ENCODE peak calls at places on chromosomes 13 and 19, in six cellular contexts. One of them, this sample, is unnamed.
A peak's percentile ranks its signal among the peaks of the same experiment; 100 is the strongest.

GRCh38 chr19:53158119-53158656 is 665 bp downstream of the ZNF347 start:
- DNase-seq in heart right ventricle: peak; percentile 47
- DNase-seq in midbrain: peak; percentile 1
- DNase-seq in T-helper 17 cell: peak; percentile 17
- DNase-seq in breast epithelium: peak; percentile 52
- DNase-seq in aorta: peak; percentile 49
- DNase-seq in this sample: no peak

GRCh38 chr19:6730153-6730804 is 7.1 kb downstream of the GPR108 start:
- DNase-seq in aorta: peak; percentile 84
- DNase-seq in breast epithelium: no peak
- DNase-seq in heart right ventricle: no peak
- DNase-seq in T-helper 17 cell: no peak
- DNase-seq in midbrain: peak; percentile 28
- DNase-seq in this sample: no peak

GRCh38 chr13:32426191-32426980 is 1.5 kb downstream of the N4BP2L1 start:
- DNase-seq in heart right ventricle: no peak
- DNase-seq in breast epithelium: no peak
- DNase-seq in aorta: no peak
- DNase-seq in midbrain: peak; percentile 35
- DNase-seq in T-helper 17 cell: no peak
- DNase-seq in this sample: no peak

GRCh38 chr19:40280608-40281221 is 4.4 kb downstream of the AKT2 start:
- DNase-seq in T-helper 17 cell: no peak
- DNase-seq in heart right ventricle: peak; percentile 40
- DNase-seq in breast epithelium: no peak
- DNase-seq in aorta: no peak
- DNase-seq in midbrain: no peak
- DNase-seq in this sample: no peak

GRCh38 chr13:29892149-29892548 is 41.7 kb upstream of the UBL3 start:
- DNase-seq in midbrain: peak; percentile 72
- DNase-seq in breast epithelium: no peak
- DNase-seq in heart right ventricle: no peak
- DNase-seq in T-helper 17 cell: no peak
- DNase-seq in aorta: no peak
- DNase-seq in this sample: no peak

GRCh38 chr19:16061943-16062342 is 14.4 kb upstream of the TPM4 start:
- DNase-seq in midbrain: no peak
- DNase-seq in T-helper 17 cell: no peak
- DNase-seq in heart right ventricle: no peak
- DNase-seq in breast epithelium: no peak
- DNase-seq in aorta: no peak
- DNase-seq in this sample: no peak

GRCh38 chr13:112721198-112722104 is 31.6 kb downstream of the ATP11A start:
- DNase-seq in midbrain: no peak
- DNase-seq in T-helper 17 cell: no peak
- DNase-seq in heart right ventricle: no peak
- DNase-seq in breast epithelium: no peak
- DNase-seq in aorta: no peak
- DNase-seq in this sample: no peak

GRCh38 chr19:38932425-38933179 is 1.9 kb downstream of the MRPS12 start:
- DNase-seq in midbrain: no peak
- DNase-seq in T-helper 17 cell: no peak
- DNase-seq in aorta: no peak
- DNase-seq in heart right ventricle: no peak
- DNase-seq in breast epithelium: no peak
- DNase-seq in this sample: no peak

GRCh38 chr13:102983496-102983895 is 82.7 kb downstream of the SLC10A2 start:
- DNase-seq in heart right ventricle: no peak
- DNase-seq in T-helper 17 cell: no peak
- DNase-seq in midbrain: no peak
- DNase-seq in breast epithelium: no peak
- DNase-seq in aorta: no peak
- DNase-seq in this sample: no peak

GRCh38 chr19:11194173-11194572 is 3.2 kb downstream of the KANK2 start:
- DNase-seq in midbrain: no peak
- DNase-seq in heart right ventricle: no peak
- DNase-seq in breast epithelium: no peak
- DNase-seq in T-helper 17 cell: no peak
- DNase-seq in aorta: no peak
- DNase-seq in this sample: no peak

GRCh38 chr19:4130635-4131438 is 6.9 kb upstream of the MAP2K2 start:
- DNase-seq in midbrain: no peak
- DNase-seq in T-helper 17 cell: no peak
- DNase-seq in breast epithelium: no peak
- DNase-seq in heart right ventricle: no peak
- DNase-seq in aorta: no peak
- DNase-seq in this sample: no peak

GRCh38 chr19:29531458-29532025 is 5.7 kb downstream of the VSTM2B start:
- DNase-seq in aorta: no peak
- DNase-seq in heart right ventricle: no peak
- DNase-seq in T-helper 17 cell: no peak
- DNase-seq in midbrain: no peak
- DNase-seq in breast epithelium: no peak
- DNase-seq in this sample: no peak

GRCh38 chr13:47903836-47904235 is 97.2 kb downstream of the SUCLA2 start:
- DNase-seq in midbrain: no peak
- DNase-seq in heart right ventricle: no peak
- DNase-seq in T-helper 17 cell: no peak
- DNase-seq in aorta: no peak
- DNase-seq in breast epithelium: no peak
- DNase-seq in this sample: no peak

GRCh38 chr19:14505488-14506239 is 9.7 kb upstream of the GIPC1 start:
- DNase-seq in midbrain: no peak
- DNase-seq in breast epithelium: peak; percentile 70
- DNase-seq in T-helper 17 cell: peak; percentile 63
- DNase-seq in aorta: peak; percentile 67
- DNase-seq in heart right ventricle: no peak
- DNase-seq in this sample: peak; percentile 37

GRCh38 chr19:990119-990571 is 6.0 kb downstream of the WDR18 start:
- DNase-seq in aorta: no peak
- DNase-seq in breast epithelium: no peak
- DNase-seq in T-helper 17 cell: no peak
- DNase-seq in midbrain: no peak
- DNase-seq in heart right ventricle: no peak
- DNase-seq in this sample: no peak

GRCh38 chr13:112324121-112324520 is 52.0 kb upstream of the SPACA7 start:
- DNase-seq in midbrain: no peak
- DNase-seq in aorta: no peak
- DNase-seq in heart right ventricle: no peak
- DNase-seq in breast epithelium: no peak
- DNase-seq in T-helper 17 cell: no peak
- DNase-seq in this sample: no peak

GRCh38 chr19:53812335-53812734 is 11.8 kb downstream of the NLRP12 start:
- DNase-seq in aorta: no peak
- DNase-seq in heart right ventricle: no peak
- DNase-seq in breast epithelium: no peak
- DNase-seq in midbrain: no peak
- DNase-seq in T-helper 17 cell: no peak
- DNase-seq in this sample: no peak

GRCh38 chr13:97328222-97328790 is 105.7 kb upstream of the RAP2A start:
- DNase-seq in T-helper 17 cell: no peak
- DNase-seq in heart right ventricle: no peak
- DNase-seq in midbrain: no peak
- DNase-seq in breast epithelium: no peak
- DNase-seq in aorta: no peak
- DNase-seq in this sample: no peak

This sample was measured in T-helper 22 cell.